ENCODE peak calls at places on chromosomes 11 and 22, in eight cellular contexts. T is HCT116; N is renal cortical epithelial cell; K is HFF-Myc; U is fibroblast of mammary gland; G is activated CD8-positive, alpha-beta memory T cell treated with anti-CD3 and anti-CD28 coated beads, Interleukin-2, amount 10 ng/mL, durations not matched to agents 7 days and 5 days; I is NCI-H524 treated with DMSO at 0.1 percent for 48 hours; L is retina. X is an unnamed sample.
A peak's percentile ranks its signal among the peaks of the same experiment; 100 is the strongest.

GRCh38 chr22:40753114-40753513 is 66.0 kb downstream of the SLC25A17 start:
- DNase-seq in I (no peak), K (no peak), N (no peak), G (no peak), L (no peak), U (no peak), T (no peak), X (no peak)

GRCh38 chr11:34348919-34349318 is 8.9 kb downstream of the ABTB2 start:
- DNase-seq in U (no peak), N (no peak), L (no peak), T (no peak), K (peak; percentile 82), G (no peak), I (no peak), X (no peak)

GRCh38 chr22:46522743-46523300 is 14.6 kb downstream of the CELSR1 start:
- DNase-seq in K (no peak), U (no peak), L (no peak), N (no peak), T (no peak), I (no peak), G (no peak), X (no peak)

GRCh38 chr11:84420261-84420660 is 1134.1 kb upstream of the CCDC90B start:
- DNase-seq in K (no peak), L (no peak), G (no peak), T (no peak), N (no peak), U (peak; percentile 86), I (no peak), X (no peak)

GRCh38 chr22:17601031-17601430 is 27.5 kb downstream of the ATP6V1E1 start:
- DNase-seq in N (peak; percentile 13), I (no peak), G (no peak), K (no peak), L (no peak), U (no peak), T (no peak), X (no peak)

GRCh38 chr11:113664981-113665710 is 41.0 kb downstream of the TMPRSS5 start:
- DNase-seq in N (no peak), I (no peak), T (no peak), K (no peak), L (no peak), U (no peak), G (no peak), X (no peak)

GRCh38 chr22:49827853-49828598 is at the start of gene BRD1:
- DNase-seq in K (no peak), N (no peak), G (peak; percentile 63), T (no peak), U (peak; percentile 50), L (peak; percentile 32), I (no peak), X (peak; percentile 31)

GRCh38 chr11:100681064-100681502 is 6.0 kb upstream of the ARHGAP42 start:
- DNase-seq in G (peak; percentile 52), I (no peak), L (no peak), T (peak; percentile 80), U (peak; percentile 74), K (no peak), N (peak; percentile 75), X (peak; percentile 98)

GRCh38 chr11:19905280-19905853 is 192.7 kb downstream of the NAV2 start:
- DNase-seq in K (no peak), I (no peak), T (peak; percentile 23), L (peak; percentile 32), N (peak; percentile 70), G (no peak), U (peak; percentile 64), X (peak; percentile 8)

GRCh38 chr22:48905206-48905975 is 922.3 kb downstream of the BRD1 start:
- DNase-seq in K (no peak), L (no peak), T (no peak), U (no peak), N (no peak), I (no peak), G (no peak), X (no peak)

GRCh38 chr11:65135633-65136145 is 1.4 kb upstream of the SYVN1 start:
- DNase-seq in T (no peak), U (no peak), N (no peak), G (no peak), K (no peak), I (no peak), L (no peak), X (no peak)

GRCh38 chr22:19576460-19577421 is 52.5 kb upstream of the CLDN5 start:
- DNase-seq in L (no peak), I (no peak), T (no peak), G (peak; percentile 84), K (no peak), U (peak; percentile 69), N (peak; percentile 16), X (peak; percentile 4)

GRCh38 chr22:39577361-39577760 is 6.8 kb downstream of the CACNA1I start:
- DNase-seq in L (no peak), K (no peak), I (no peak), G (no peak), U (no peak), T (no peak), N (no peak), X (no peak)

GRCh38 chr22:35910926-35911325 is 117.7 kb downstream of the RBFOX2 start:
- DNase-seq in N (no peak), T (no peak), L (no peak), U (no peak), K (no peak), I (no peak), G (no peak), X (no peak)

GRCh38 chr11:13446444-13446843 is 16.6 kb downstream of the BTBD10 start:
- DNase-seq in N (peak; percentile 71), U (peak; percentile 41), I (no peak), G (no peak), L (no peak), K (no peak), T (no peak), X (no peak)

GRCh38 chr22:17814830-17815229 is 40.6 kb upstream of the BID start:
- DNase-seq in K (no peak), U (no peak), L (no peak), G (no peak), N (no peak), T (no peak), I (no peak), X (no peak)

GRCh38 chr22:37704645-37705044 is 7.8 kb downstream of the TRIOBP start:
- DNase-seq in L (no peak), G (no peak), U (no peak), N (no peak), I (no peak), K (no peak), T (no peak), X (no peak)

GRCh38 chr11:47207459-47207858 is 7.3 kb upstream of the DDB2 start:
- DNase-seq in T (no peak), N (no peak), G (no peak), I (no peak), K (no peak), U (no peak), L (no peak), X (no peak)

GRCh38 chr11:113875414-113876073 is at the start of gene USP28:
- DNase-seq in K (peak; percentile 65), T (peak; percentile 85), N (peak; percentile 82), I (peak; percentile 30), G (peak; percentile 90), U (peak; percentile 94), L (peak; percentile 97), X (peak; percentile 86)

GRCh38 chr11:71474771-71475483 is 21.9 kb downstream of the NADSYN1 start:
- DNase-seq in I (no peak), L (no peak), N (no peak), G (no peak), T (no peak), U (no peak), K (no peak), X (no peak)

GRCh38 chr11:111520565-111520964 is 6.0 kb downstream of the HOATZ start:
- DNase-seq in L (no peak), N (peak; percentile 65), U (peak; percentile 59), T (no peak), K (no peak), G (no peak), I (no peak), X (no peak)

GRCh38 chr22:21807545-21807944 is 59.9 kb downstream of the MAPK1 start:
- DNase-seq in G (no peak), U (peak; percentile 19), I (no peak), N (no peak), T (no peak), L (no peak), K (no peak), X (no peak)

GRCh38 chr22:20577549-20577975 is 70.2 kb downstream of the MED15 start:
- DNase-seq in U (peak; percentile 31), T (no peak), K (no peak), I (no peak), L (no peak), G (no peak), N (no peak), X (no peak)

GRCh38 chr11:17388609-17389204 is at the start of gene KCNJ11:
- DNase-seq in G (no peak), K (no peak), U (no peak), I (no peak), T (no peak), N (no peak), L (peak; percentile 25), X (no peak)